ENCODE peak calls at places on chromosomes 4 and X, in ten cellular contexts. One of them, this sample, is unnamed.

GRCh38 chr4:71126719-71127118 is 133.3 kb downstream of the DCK start:
- DNase-seq in GDM1: no peak
- DNase-seq in substantia nigra: no peak
- DNase-seq in NCI-H1694: no peak
- DNase-seq in stimulated activated CD4-positive, alpha-beta T cell treated with anti-CD3 and anti-CD28 coated beads, Interleukin-2, amount 100 ng/mL, for 48 hours: no peak
- DNase-seq in pancreas: no peak
- DNase-seq in Right ventricle myocardium inferior: no peak
- DNase-seq in CMK: no peak
- DNase-seq in T-helper 22 cell: no peak
- DNase-seq in GM23248: peak
- DNase-seq in this sample: no peak

GRCh38 chrX:134636859-134637258 is 21.4 kb downstream of the PLAC1 start:
- DNase-seq in substantia nigra: no peak
- DNase-seq in NCI-H1694: peak
- DNase-seq in CMK: no peak
- DNase-seq in GM23248: peak
- DNase-seq in Right ventricle myocardium inferior: no peak
- DNase-seq in pancreas: no peak
- DNase-seq in T-helper 22 cell: no peak
- DNase-seq in GDM1: no peak
- DNase-seq in stimulated activated CD4-positive, alpha-beta T cell treated with anti-CD3 and anti-CD28 coated beads, Interleukin-2, amount 100 ng/mL, for 48 hours: no peak
- DNase-seq in this sample: no peak

GRCh38 chr4:7189066-7189465 is 3.3 kb upstream of the SORCS2 start:
- DNase-seq in CMK: no peak
- DNase-seq in GM23248: no peak
- DNase-seq in substantia nigra: no peak
- DNase-seq in pancreas: peak
- DNase-seq in GDM1: no peak
- DNase-seq in T-helper 22 cell: no peak
- DNase-seq in Right ventricle myocardium inferior: no peak
- DNase-seq in NCI-H1694: no peak
- DNase-seq in stimulated activated CD4-positive, alpha-beta T cell treated with anti-CD3 and anti-CD28 coated beads, Interleukin-2, amount 100 ng/mL, for 48 hours: no peak
- DNase-seq in this sample: no peak

GRCh38 chr4:103012085-103012484 is 7.4 kb downstream of the SLC9B1 start:
- DNase-seq in pancreas: no peak
- DNase-seq in NCI-H1694: no peak
- DNase-seq in Right ventricle myocardium inferior: no peak
- DNase-seq in GM23248: peak
- DNase-seq in substantia nigra: no peak
- DNase-seq in T-helper 22 cell: no peak
- DNase-seq in stimulated activated CD4-positive, alpha-beta T cell treated with anti-CD3 and anti-CD28 coated beads, Interleukin-2, amount 100 ng/mL, for 48 hours: no peak
- DNase-seq in CMK: no peak
- DNase-seq in GDM1: no peak
- DNase-seq in this sample: no peak

GRCh38 chr4:40321671-40322131 is 13.4 kb upstream of the CHRNA9 start:
- DNase-seq in pancreas: no peak
- DNase-seq in T-helper 22 cell: no peak
- DNase-seq in Right ventricle myocardium inferior: no peak
- DNase-seq in NCI-H1694: no peak
- DNase-seq in GM23248: peak
- DNase-seq in CMK: no peak
- DNase-seq in substantia nigra: no peak
- DNase-seq in GDM1: no peak
- DNase-seq in stimulated activated CD4-positive, alpha-beta T cell treated with anti-CD3 and anti-CD28 coated beads, Interleukin-2, amount 100 ng/mL, for 48 hours: no peak
- DNase-seq in this sample: no peak

GRCh38 chrX:112819013-112819635 is 21.5 kb downstream of the AMOT start:
- DNase-seq in CMK: no peak
- DNase-seq in T-helper 22 cell: no peak
- DNase-seq in NCI-H1694: no peak
- DNase-seq in substantia nigra: no peak
- DNase-seq in GM23248: peak
- DNase-seq in GDM1: no peak
- DNase-seq in pancreas: no peak
- DNase-seq in Right ventricle myocardium inferior: no peak
- DNase-seq in stimulated activated CD4-positive, alpha-beta T cell treated with anti-CD3 and anti-CD28 coated beads, Interleukin-2, amount 100 ng/mL, for 48 hours: no peak
- DNase-seq in this sample: no peak

GRCh38 chr4:102263024-102263787 is 82.1 kb downstream of the SLC39A8 start:
- DNase-seq in CMK: no peak
- DNase-seq in Right ventricle myocardium inferior: no peak
- DNase-seq in GDM1: peak
- DNase-seq in T-helper 22 cell: no peak
- DNase-seq in GM23248: peak
- DNase-seq in stimulated activated CD4-positive, alpha-beta T cell treated with anti-CD3 and anti-CD28 coated beads, Interleukin-2, amount 100 ng/mL, for 48 hours: no peak
- DNase-seq in substantia nigra: no peak
- DNase-seq in pancreas: no peak
- DNase-seq in NCI-H1694: peak
- DNase-seq in this sample: no peak

GRCh38 chr4:7774301-7775019 is 165.2 kb downstream of the AFAP1 start:
- DNase-seq in CMK: no peak
- DNase-seq in Right ventricle myocardium inferior: no peak
- DNase-seq in substantia nigra: no peak
- DNase-seq in GM23248: no peak
- DNase-seq in stimulated activated CD4-positive, alpha-beta T cell treated with anti-CD3 and anti-CD28 coated beads, Interleukin-2, amount 100 ng/mL, for 48 hours: no peak
- DNase-seq in NCI-H1694: no peak
- DNase-seq in T-helper 22 cell: no peak
- DNase-seq in pancreas: no peak
- DNase-seq in GDM1: no peak
- DNase-seq in this sample: no peak

GRCh38 chrX:151776113-151776790 is 41.7 kb downstream of the CNGA2 start:
- DNase-seq in substantia nigra: no peak
- DNase-seq in Right ventricle myocardium inferior: no peak
- DNase-seq in GM23248: peak
- DNase-seq in T-helper 22 cell: no peak
- DNase-seq in stimulated activated CD4-positive, alpha-beta T cell treated with anti-CD3 and anti-CD28 coated beads, Interleukin-2, amount 100 ng/mL, for 48 hours: no peak
- DNase-seq in pancreas: no peak
- DNase-seq in CMK: no peak
- DNase-seq in GDM1: no peak
- DNase-seq in NCI-H1694: no peak
- DNase-seq in this sample: no peak

GRCh38 chr4:107643021-107643420 is 77.0 kb downstream of the PAPSS1 start:
- DNase-seq in T-helper 22 cell: no peak
- DNase-seq in CMK: no peak
- DNase-seq in Right ventricle myocardium inferior: no peak
- DNase-seq in pancreas: no peak
- DNase-seq in substantia nigra: no peak
- DNase-seq in NCI-H1694: no peak
- DNase-seq in GDM1: no peak
- DNase-seq in GM23248: no peak
- DNase-seq in stimulated activated CD4-positive, alpha-beta T cell treated with anti-CD3 and anti-CD28 coated beads, Interleukin-2, amount 100 ng/mL, for 48 hours: no peak
- DNase-seq in this sample: no peak

GRCh38 chr4:16757080-16757521 is 141.3 kb downstream of the LDB2 start:
- DNase-seq in GM23248: peak
- DNase-seq in Right ventricle myocardium inferior: no peak
- DNase-seq in NCI-H1694: no peak
- DNase-seq in pancreas: no peak
- DNase-seq in substantia nigra: peak
- DNase-seq in T-helper 22 cell: no peak
- DNase-seq in GDM1: no peak
- DNase-seq in stimulated activated CD4-positive, alpha-beta T cell treated with anti-CD3 and anti-CD28 coated beads, Interleukin-2, amount 100 ng/mL, for 48 hours: no peak
- DNase-seq in CMK: no peak
- DNase-seq in this sample: no peak

GRCh38 chr4:70903282-70903603 is 1.1 kb downstream of the MOB1B start:
- DNase-seq in T-helper 22 cell: no peak
- DNase-seq in substantia nigra: no peak
- DNase-seq in Right ventricle myocardium inferior: no peak
- DNase-seq in pancreas: peak
- DNase-seq in GDM1: no peak
- DNase-seq in NCI-H1694: no peak
- DNase-seq in stimulated activated CD4-positive, alpha-beta T cell treated with anti-CD3 and anti-CD28 coated beads, Interleukin-2, amount 100 ng/mL, for 48 hours: no peak
- DNase-seq in GM23248: peak
- DNase-seq in CMK: peak
- DNase-seq in this sample: no peak

GRCh38 chrX:78011846-78012245 is 42.4 kb upstream of the PGAM4 start:
- DNase-seq in stimulated activated CD4-positive, alpha-beta T cell treated with anti-CD3 and anti-CD28 coated beads, Interleukin-2, amount 100 ng/mL, for 48 hours: no peak
- DNase-seq in CMK: no peak
- DNase-seq in pancreas: no peak
- DNase-seq in Right ventricle myocardium inferior: no peak
- DNase-seq in GDM1: no peak
- DNase-seq in NCI-H1694: no peak
- DNase-seq in substantia nigra: no peak
- DNase-seq in GM23248: peak
- DNase-seq in T-helper 22 cell: no peak
- DNase-seq in this sample: no peak

GRCh38 chr4:141411936-141412335 is 191.2 kb downstream of the ZNF330 start:
- DNase-seq in substantia nigra: no peak
- DNase-seq in NCI-H1694: no peak
- DNase-seq in CMK: no peak
- DNase-seq in Right ventricle myocardium inferior: no peak
- DNase-seq in pancreas: no peak
- DNase-seq in stimulated activated CD4-positive, alpha-beta T cell treated with anti-CD3 and anti-CD28 coated beads, Interleukin-2, amount 100 ng/mL, for 48 hours: no peak
- DNase-seq in GM23248: no peak
- DNase-seq in T-helper 22 cell: no peak
- DNase-seq in GDM1: no peak
- DNase-seq in this sample: no peak

GRCh38 chr4:6251365-6251764 is 18.3 kb upstream of the WFS1 start:
- DNase-seq in CMK: no peak
- DNase-seq in GDM1: no peak
- DNase-seq in GM23248: no peak
- DNase-seq in substantia nigra: no peak
- DNase-seq in stimulated activated CD4-positive, alpha-beta T cell treated with anti-CD3 and anti-CD28 coated beads, Interleukin-2, amount 100 ng/mL, for 48 hours: no peak
- DNase-seq in T-helper 22 cell: no peak
- DNase-seq in Right ventricle myocardium inferior: no peak
- DNase-seq in pancreas: no peak
- DNase-seq in NCI-H1694: no peak
- DNase-seq in this sample: no peak

GRCh38 chr4:59484948-59485347 is 1715.2 kb upstream of the ADGRL3 start:
- DNase-seq in NCI-H1694: no peak
- DNase-seq in pancreas: no peak
- DNase-seq in stimulated activated CD4-positive, alpha-beta T cell treated with anti-CD3 and anti-CD28 coated beads, Interleukin-2, amount 100 ng/mL, for 48 hours: no peak
- DNase-seq in GM23248: no peak
- DNase-seq in CMK: peak
- DNase-seq in substantia nigra: no peak
- DNase-seq in T-helper 22 cell: no peak
- DNase-seq in GDM1: no peak
- DNase-seq in Right ventricle myocardium inferior: no peak
- DNase-seq in this sample: no peak

GRCh38 chrX:107675823-107676555 is 47.7 kb downstream of the PRPS1 start:
- DNase-seq in Right ventricle myocardium inferior: no peak
- DNase-seq in GM23248: peak
- DNase-seq in T-helper 22 cell: no peak
- DNase-seq in CMK: no peak
- DNase-seq in NCI-H1694: peak
- DNase-seq in stimulated activated CD4-positive, alpha-beta T cell treated with anti-CD3 and anti-CD28 coated beads, Interleukin-2, amount 100 ng/mL, for 48 hours: no peak
- DNase-seq in substantia nigra: no peak
- DNase-seq in pancreas: no peak
- DNase-seq in GDM1: no peak
- DNase-seq in this sample: no peak

GRCh38 chr4:139453041-139453370 is 915 bp upstream of the RAB33B start:
- DNase-seq in Right ventricle myocardium inferior: no peak
- DNase-seq in T-helper 22 cell: peak
- DNase-seq in pancreas: no peak
- DNase-seq in GM23248: peak
- DNase-seq in GDM1: no peak
- DNase-seq in substantia nigra: no peak
- DNase-seq in CMK: peak
- DNase-seq in NCI-H1694: peak
- DNase-seq in stimulated activated CD4-positive, alpha-beta T cell treated with anti-CD3 and anti-CD28 coated beads, Interleukin-2, amount 100 ng/mL, for 48 hours: peak
- DNase-seq in this sample: peak

GRCh38 chr4:7389719-7390118 is 45.0 kb downstream of the PSAPL1 start:
- DNase-seq in GDM1: no peak
- DNase-seq in pancreas: peak
- DNase-seq in GM23248: no peak
- DNase-seq in substantia nigra: no peak
- DNase-seq in Right ventricle myocardium inferior: peak
- DNase-seq in NCI-H1694: no peak
- DNase-seq in T-helper 22 cell: no peak
- DNase-seq in stimulated activated CD4-positive, alpha-beta T cell treated with anti-CD3 and anti-CD28 coated beads, Interleukin-2, amount 100 ng/mL, for 48 hours: no peak
- DNase-seq in CMK: no peak
- DNase-seq in this sample: no peak

GRCh38 chrX:118109065-118109464 is 7.5 kb downstream of the KLHL13 start:
- DNase-seq in T-helper 22 cell: no peak
- DNase-seq in GDM1: no peak
- DNase-seq in substantia nigra: no peak
- DNase-seq in Right ventricle myocardium inferior: no peak
- DNase-seq in NCI-H1694: no peak
- DNase-seq in GM23248: no peak
- DNase-seq in CMK: no peak
- DNase-seq in stimulated activated CD4-positive, alpha-beta T cell treated with anti-CD3 and anti-CD28 coated beads, Interleukin-2, amount 100 ng/mL, for 48 hours: no peak
- DNase-seq in pancreas: no peak
- DNase-seq in this sample: no peak

GRCh38 chr4:158209825-158210807 is at the start of gene TMEM144:
- DNase-seq in Right ventricle myocardium inferior: peak
- DNase-seq in pancreas: peak
- DNase-seq in GM23248: peak
- DNase-seq in stimulated activated CD4-positive, alpha-beta T cell treated with anti-CD3 and anti-CD28 coated beads, Interleukin-2, amount 100 ng/mL, for 48 hours: peak
- DNase-seq in NCI-H1694: no peak
- DNase-seq in GDM1: peak
- DNase-seq in CMK: peak
- DNase-seq in substantia nigra: peak
- DNase-seq in T-helper 22 cell: no peak
- DNase-seq in this sample: no peak

GRCh38 chr4:54281060-54281781 is 52.1 kb downstream of the PDGFRA start:
- DNase-seq in GM23248: peak
- DNase-seq in Right ventricle myocardium inferior: peak
- DNase-seq in substantia nigra: peak
- DNase-seq in CMK: peak
- DNase-seq in pancreas: peak
- DNase-seq in NCI-H1694: no peak
- DNase-seq in stimulated activated CD4-positive, alpha-beta T cell treated with anti-CD3 and anti-CD28 coated beads, Interleukin-2, amount 100 ng/mL, for 48 hours: no peak
- DNase-seq in GDM1: no peak
- DNase-seq in T-helper 22 cell: no peak
- DNase-seq in this sample: no peak

GRCh38 chr4:131257241-131257640 is 1891.9 kb upstream of the PCDH10 start:
- DNase-seq in NCI-H1694: no peak
- DNase-seq in GM23248: no peak
- DNase-seq in stimulated activated CD4-positive, alpha-beta T cell treated with anti-CD3 and anti-CD28 coated beads, Interleukin-2, amount 100 ng/mL, for 48 hours: no peak
- DNase-seq in Right ventricle myocardium inferior: no peak
- DNase-seq in pancreas: no peak
- DNase-seq in GDM1: no peak
- DNase-seq in T-helper 22 cell: no peak
- DNase-seq in substantia nigra: no peak
- DNase-seq in CMK: no peak
- DNase-seq in this sample: no peak

GRCh38 chr4:88030565-88031310 is 23.3 kb downstream of the PKD2 start:
- DNase-seq in NCI-H1694: no peak
- DNase-seq in GDM1: no peak
- DNase-seq in CMK: no peak
- DNase-seq in GM23248: no peak
- DNase-seq in Right ventricle myocardium inferior: no peak
- DNase-seq in stimulated activated CD4-positive, alpha-beta T cell treated with anti-CD3 and anti-CD28 coated beads, Interleukin-2, amount 100 ng/mL, for 48 hours: no peak
- DNase-seq in substantia nigra: no peak
- DNase-seq in pancreas: no peak
- DNase-seq in T-helper 22 cell: no peak
- DNase-seq in this sample: no peak

GRCh38 chr4:88143504-88143903 is 14.9 kb downstream of the ABCG2 start:
- DNase-seq in substantia nigra: no peak
- DNase-seq in pancreas: no peak
- DNase-seq in CMK: no peak
- DNase-seq in T-helper 22 cell: no peak
- DNase-seq in stimulated activated CD4-positive, alpha-beta T cell treated with anti-CD3 and anti-CD28 coated beads, Interleukin-2, amount 100 ng/mL, for 48 hours: no peak
- DNase-seq in NCI-H1694: no peak
- DNase-seq in Right ventricle myocardium inferior: no peak
- DNase-seq in GM23248: peak
- DNase-seq in GDM1: no peak
- DNase-seq in this sample: no peak

GRCh38 chr4:42501624-42502401 is 104.5 kb downstream of the SHISA3 start:
- DNase-seq in GDM1: no peak
- DNase-seq in pancreas: no peak
- DNase-seq in NCI-H1694: no peak
- DNase-seq in stimulated activated CD4-positive, alpha-beta T cell treated with anti-CD3 and anti-CD28 coated beads, Interleukin-2, amount 100 ng/mL, for 48 hours: no peak
- DNase-seq in CMK: no peak
- DNase-seq in Right ventricle myocardium inferior: no peak
- DNase-seq in T-helper 22 cell: no peak
- DNase-seq in GM23248: no peak
- DNase-seq in substantia nigra: no peak
- DNase-seq in this sample: no peak

GRCh38 chr4:143417679-143418403 is 81.2 kb downstream of the GAB1 start:
- DNase-seq in Right ventricle myocardium inferior: no peak
- DNase-seq in pancreas: no peak
- DNase-seq in stimulated activated CD4-positive, alpha-beta T cell treated with anti-CD3 and anti-CD28 coated beads, Interleukin-2, amount 100 ng/mL, for 48 hours: no peak
- DNase-seq in substantia nigra: no peak
- DNase-seq in T-helper 22 cell: no peak
- DNase-seq in GM23248: no peak
- DNase-seq in NCI-H1694: no peak
- DNase-seq in GDM1: no peak
- DNase-seq in CMK: no peak
- DNase-seq in this sample: no peak

GRCh38 chrX:2650865-2651264 is 40.2 kb upstream of the CD99 start:
- DNase-seq in pancreas: no peak
- DNase-seq in GDM1: no peak
- DNase-seq in CMK: no peak
- DNase-seq in Right ventricle myocardium inferior: no peak
- DNase-seq in GM23248: peak
- DNase-seq in NCI-H1694: no peak
- DNase-seq in T-helper 22 cell: no peak
- DNase-seq in substantia nigra: no peak
- DNase-seq in stimulated activated CD4-positive, alpha-beta T cell treated with anti-CD3 and anti-CD28 coated beads, Interleukin-2, amount 100 ng/mL, for 48 hours: no peak
- DNase-seq in this sample: no peak